ENCODE peak calls at places on chromosomes 7 and 10, in five cellular contexts. Q is coronary artery, O is neural progenitor cell, Y is fibroblast of mammary gland, I is nephron progenitor cell. V is an unnamed sample.

GRCh38 chr10:14736600-14737081 is 38.1 kb downstream of the FAM107B start:
- DNase-seq in Y (no peak), I (peak; percentile 20), Q (no peak), O (peak; percentile 30), V (no peak)

GRCh38 chr10:11154809-11155208 is 137.1 kb downstream of the CELF2 start:
- DNase-seq in Y (no peak), Q (no peak), O (peak; percentile 16), I (no peak), V (no peak)

GRCh38 chr7:108528183-108528712 is 2.3 kb upstream of the PNPLA8 start:
- DNase-seq in Y (no peak), Q (no peak), O (no peak), I (no peak), V (peak; percentile 89)

GRCh38 chr10:10804998-10805737 is 212.5 kb upstream of the CELF2 start:
- DNase-seq in I (no peak), O (no peak), Y (peak; percentile 93), Q (no peak), V (peak; percentile 66)

GRCh38 chr7:21923663-21924062 is 22.0 kb downstream of the CDCA7L start:
- DNase-seq in Q (no peak), Y (no peak), O (peak; percentile 63), I (no peak), V (no peak)

GRCh38 chr10:129922598-129923123 is 41.4 kb downstream of the EBF3 start:
- DNase-seq in I (no peak), O (no peak), Q (no peak), Y (no peak), V (no peak)

GRCh38 chr10:132945125-132945893 is 2.9 kb upstream of the CFAP46 start:
- DNase-seq in Q (no peak), I (no peak), O (no peak), Y (no peak), V (no peak)

GRCh38 chr7:40199076-40199802 is 64.4 kb downstream of the SUGCT start:
- DNase-seq in Q (no peak), I (no peak), Y (peak; percentile 85), O (peak; percentile 11), V (peak; percentile 34)

GRCh38 chr10:52143338-52143737 is 170.7 kb upstream of the DKK1 start:
- DNase-seq in Q (no peak), Y (no peak), O (no peak), I (no peak), V (no peak)

GRCh38 chr10:75405201-75406143 is 3.9 kb upstream of the ZNF503 start:
- DNase-seq in Y (no peak), I (peak; percentile 77), O (peak; percentile 78), Q (no peak), V (peak; percentile 56)

GRCh38 chr7:17209101-17209500 is 89.4 kb upstream of the AHR start:
- DNase-seq in Y (no peak), Q (no peak), I (no peak), O (no peak), V (no peak)

GRCh38 chr7:32204361-32205018 is 134.3 kb upstream of the PDE1C start:
- DNase-seq in O (peak; percentile 89), Q (peak; percentile 78), I (peak; percentile 65), Y (peak; percentile 75), V (peak; percentile 85)

GRCh38 chr7:90625562-90625961 is 29.4 kb downstream of the CDK14 start:
- DNase-seq in O (peak; percentile 80), Y (peak; percentile 46), I (no peak), Q (no peak), V (no peak)

GRCh38 chr7:104341545-104341944 is 13.1 kb downstream of the LHFPL3 start:
- DNase-seq in I (peak; percentile 39), O (peak; percentile 50), Y (peak; percentile 4), Q (no peak), V (no peak)

GRCh38 chr7:12570148-12570528 is 382 bp upstream of the SCIN start:
- DNase-seq in Y (peak; percentile 8), Q (no peak), I (no peak), O (peak; percentile 34), V (peak; percentile 67)

GRCh38 chr10:70537398-70538194 is 59.0 kb downstream of the PALD1 start:
- DNase-seq in I (peak; percentile 51), Y (no peak), Q (no peak), O (peak; percentile 65), V (no peak)

GRCh38 chr7:15086171-15086745 is 183.7 kb upstream of the DGKB start:
- DNase-seq in I (no peak), O (no peak), Y (peak; percentile 52), Q (no peak), V (no peak)

GRCh38 chr7:26648429-26649015 is 215.9 kb downstream of the SKAP2 start:
- DNase-seq in O (no peak), I (no peak), Y (peak; percentile 82), Q (no peak), V (peak; percentile 70)

GRCh38 chr7:138887085-138887705 is 89.2 kb upstream of the ATP6V0A4 start:
- DNase-seq in Q (no peak), Y (no peak), O (no peak), I (peak; percentile 14), V (no peak)

GRCh38 chr7:141737836-141738591 is at the start of gene SSBP1:
- DNase-seq in O (peak; percentile 94), Q (peak; percentile 94), I (peak; percentile 82), Y (peak; percentile 96), V (peak; percentile 94)

DNA sequence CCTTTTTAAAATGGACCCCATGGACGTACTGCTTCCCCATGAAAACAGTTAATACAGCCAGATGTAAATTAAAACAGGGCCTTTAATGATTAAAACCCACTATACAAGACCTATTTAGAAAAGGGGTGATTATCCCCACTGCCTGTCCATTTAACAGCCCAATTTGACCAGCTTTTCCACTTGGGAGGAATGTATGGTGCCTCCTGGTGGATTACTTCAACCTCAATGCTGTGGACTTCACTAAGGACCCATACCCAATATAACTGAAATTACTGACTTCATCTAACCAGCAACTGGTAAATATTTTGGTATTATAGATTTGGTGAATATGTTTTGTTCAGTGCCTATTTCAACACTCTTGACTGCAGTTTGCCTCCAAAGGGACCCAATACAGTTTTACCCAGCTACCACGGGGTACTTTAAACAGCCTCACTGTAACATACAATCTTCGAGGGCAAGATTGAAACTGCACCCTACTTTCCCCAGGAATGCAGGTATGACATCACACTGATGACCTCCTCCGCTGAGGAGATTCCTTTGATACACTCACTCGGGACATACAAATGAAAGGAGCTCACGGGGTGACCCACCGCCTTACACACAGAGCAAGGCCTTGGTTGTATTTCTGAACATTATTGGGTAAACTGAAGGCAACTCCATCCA is 192.8 kb downstream of the DNAJC1 start:
- DNase-seq in O (no peak), Y (no peak), Q (no peak), I (no peak), V (peak; percentile 36)
- TF ChIP-seq CTCF in O (no peak), Y (no peak), Q (no peak), I (no peak), V (peak; percentile 16)

GRCh38 chr10:71621263-71621751 is 98.3 kb downstream of the C10orf105 start:
- DNase-seq in O (peak; percentile 72), Q (no peak), Y (peak; percentile 28), I (no peak), V (no peak)

GRCh38 chr10:71623986-71624291 is 95.6 kb downstream of the C10orf105 start:
- DNase-seq in I (no peak), Q (no peak), O (peak; percentile 50), Y (no peak), V (no peak)

GRCh38 chr10:71621783-71622526 is 97.6 kb downstream of the C10orf105 start:
- DNase-seq in Y (peak; percentile 30), Q (no peak), I (no peak), O (peak; percentile 53), V (peak; percentile 17)

GRCh38 chr10:71622656-71623055 is 96.9 kb downstream of the C10orf105 start:
- DNase-seq in O (no peak), Y (no peak), I (no peak), Q (no peak), V (no peak)

DNA sequence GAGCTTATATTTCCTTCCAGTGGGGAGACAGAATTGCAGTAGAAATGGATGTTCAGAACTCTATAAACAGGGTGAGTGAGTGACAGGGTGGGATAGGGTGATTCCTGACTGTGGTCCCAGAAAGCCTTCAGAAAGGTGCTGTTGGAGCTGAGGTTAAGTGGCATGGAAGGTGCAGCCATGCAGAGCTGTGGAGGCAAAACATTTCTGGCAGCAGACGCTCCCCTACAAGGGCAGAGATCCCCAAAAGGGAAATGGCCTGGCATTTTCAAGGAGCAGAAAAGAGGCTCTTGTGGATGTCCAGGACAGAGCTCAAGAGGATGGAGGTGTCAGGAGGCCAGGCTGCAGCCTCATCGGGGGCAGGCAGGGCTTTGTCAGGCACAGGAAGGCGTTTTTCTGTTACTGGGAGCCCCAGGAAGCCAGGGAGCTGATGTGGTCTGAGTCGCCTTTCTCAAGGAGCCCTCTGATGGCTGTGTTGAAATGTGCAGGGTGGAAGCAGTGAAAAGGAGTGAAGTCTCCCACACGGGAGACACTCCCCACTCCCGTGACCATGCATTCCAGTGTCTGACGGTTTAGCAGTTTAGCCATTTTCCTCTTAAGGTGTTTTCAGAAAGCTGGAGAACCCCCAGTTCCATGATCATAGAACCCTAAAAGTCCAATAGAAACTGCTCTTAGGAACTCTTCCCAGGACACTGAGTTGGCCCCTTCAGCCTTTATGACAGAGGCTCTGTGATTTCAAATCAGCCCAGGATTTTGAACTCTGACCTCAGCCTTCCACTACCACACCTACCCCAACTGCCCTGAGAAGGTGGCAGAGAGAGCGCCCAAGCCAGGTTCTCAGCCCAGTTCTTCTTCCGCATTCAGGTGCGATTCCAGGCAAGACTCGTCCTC is 96.2 kb downstream of the C10orf105 start:
- DNase-seq in O (peak; percentile 64), I (peak; percentile 25), Y (peak; percentile 22), Q (no peak), V (no peak)
- TF ChIP-seq CTCF in O (peak; percentile 30), I (no peak), Y (peak; percentile 25), Q (no peak), V (peak; percentile 25)

GRCh38 chr10:100888957-100889356 is 23.8 kb upstream of the SLF2 start:
- DNase-seq in Y (peak; percentile 35), Q (no peak), I (no peak), O (no peak), V (no peak)
- TF ChIP-seq CTCF in Y (peak; percentile 38), Q (no peak), I (peak; percentile 17), O (peak; percentile 53), V (peak; percentile 27)

GRCh38 chr10:116272497-116273221 is at the start of gene GFRA1:
- DNase-seq in O (peak; percentile 69), Q (no peak), I (peak; percentile 64), Y (no peak), V (no peak)
- TF ChIP-seq CTCF in O (peak; percentile 40), Q (no peak), I (no peak), Y (no peak), V (no peak)

DNA sequence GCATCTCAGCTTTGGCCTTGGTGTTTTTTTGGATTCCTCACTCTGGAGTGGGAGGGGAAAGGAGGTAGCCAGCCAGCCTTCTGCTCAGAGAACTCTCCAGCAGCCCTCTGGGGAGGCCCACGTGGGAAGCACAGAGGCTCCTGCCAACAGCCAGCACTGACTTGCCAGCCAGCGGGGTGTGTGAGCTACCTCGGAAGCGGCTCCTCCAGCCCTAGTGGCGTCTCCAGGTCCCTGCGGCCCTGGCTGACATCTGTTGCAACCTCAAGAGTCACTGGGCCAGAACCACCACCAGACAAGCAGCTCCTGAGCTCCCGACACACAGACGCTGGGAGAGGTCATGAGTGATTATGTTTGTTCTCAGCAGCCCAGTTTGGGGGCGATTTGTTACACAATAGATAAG is 180.2 kb upstream of the FZD8 start:
- DNase-seq in Q (peak; percentile 95), O (peak; percentile 49), Y (peak; percentile 76), I (peak; percentile 60), V (peak; percentile 77)
- TF ChIP-seq CTCF in Q (peak; percentile 19), O (peak; percentile 36), Y (peak; percentile 39), I (peak; percentile 15), V (peak; percentile 74)

DNA sequence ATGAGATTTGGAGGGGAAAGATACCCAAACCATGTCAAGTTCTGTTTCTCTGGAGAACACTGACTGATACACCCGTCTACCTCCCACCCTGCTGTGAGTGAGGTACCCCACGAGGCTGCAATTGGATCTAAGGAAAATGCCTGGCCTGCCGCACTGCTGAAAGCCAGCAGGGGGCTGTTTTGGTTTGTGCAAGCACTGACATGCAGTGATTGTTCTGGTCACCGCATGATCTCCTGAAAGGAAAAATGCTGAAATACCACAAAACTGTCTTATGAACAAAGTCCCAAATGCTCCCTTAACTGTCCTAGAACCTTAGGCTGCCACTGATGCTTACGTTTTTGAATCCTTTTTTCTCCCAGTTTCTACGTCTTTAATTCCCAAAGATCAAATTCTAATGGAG is 132.7 kb downstream of the JCAD start:
- DNase-seq in I (peak; percentile 35), O (peak; percentile 32), Q (no peak), Y (peak; percentile 80), V (peak; percentile 54)
- TF ChIP-seq CTCF in I (peak; percentile 53), O (peak; percentile 30), Q (peak; percentile 47), Y (peak; percentile 84), V (peak; percentile 91)

V was measured in mammary epithelial cell.